ENCODE peak calls at places on chromosomes 2 and 18, in five cellular contexts. R, E, O, V and W are unnamed samples.

GRCh38 chr2:75518638-75519465 is 41.9 kb downstream of the EVA1A start:
- DNase-seq in R (no peak), E (no peak), O (peak; percentile 85), V (peak; percentile 84), W (no peak)

GRCh38 chr2:190663348-190663747 is 14.5 kb downstream of the NAB1 start:
- DNase-seq in R (no peak), E (no peak), O (no peak), V (peak; percentile 47), W (no peak)

GRCh38 chr2:181399046-181399445 is 58.1 kb upstream of the ITGA4 start:
- DNase-seq in R (peak; percentile 44), E (no peak), O (no peak), V (no peak), W (no peak)

GRCh38 chr18:48022531-48023330 is 92.3 kb upstream of the SMAD2 start:
- DNase-seq in R (peak; percentile 67), E (no peak), O (no peak), V (peak; percentile 76), W (peak; percentile 69)

GRCh38 chr2:149017116-149017985 is 21.1 kb upstream of the LYPD6B start:
- DNase-seq in R (peak; percentile 40), E (peak; percentile 65), O (peak; percentile 68), V (peak; percentile 82), W (peak; percentile 66)

GRCh38 chr2:226030369-226031077 is 631.0 kb downstream of the NYAP2 start:
- DNase-seq in R (no peak), E (no peak), O (no peak), V (no peak), W (peak; percentile 60)

GRCh38 chr2:172307800-172308199 is 119.6 kb upstream of the ITGA6 start:
- DNase-seq in R (peak; percentile 27), E (peak; percentile 51), O (no peak), V (peak; percentile 13), W (no peak)

GRCh38 chr2:24009680-24010476 is at the start of gene MFSD2B:
- DNase-seq in R (no peak), E (no peak), O (no peak), V (peak; percentile 49), W (no peak)

GRCh38 chr2:204608261-204608660 is 63.0 kb downstream of the PARD3B start:
- DNase-seq in R (no peak), E (no peak), O (no peak), V (peak; percentile 69), W (no peak)

GRCh38 chr2:226426292-226426736 is 373.3 kb downstream of the IRS1 start:
- DNase-seq in R (peak; percentile 96), E (no peak), O (no peak), V (peak; percentile 90), W (no peak)

GRCh38 chr2:17800219-17800618 is 16.0 kb upstream of the MSGN1 start:
- DNase-seq in R (peak; percentile 52), E (peak; percentile 37), O (no peak), V (peak; percentile 22), W (no peak)

GRCh38 chr18:47883771-47884413 is 46.6 kb downstream of the SMAD2 start:
- DNase-seq in R (peak; percentile 91), E (peak; percentile 41), O (no peak), V (peak; percentile 77), W (no peak)

GRCh38 chr2:102131564-102131963 is 11.0 kb upstream of the IL1R1 start:
- DNase-seq in R (no peak), E (no peak), O (no peak), V (no peak), W (no peak)

GRCh38 chr18:32840962-32841361 is 68.1 kb upstream of the KLHL14 start:
- DNase-seq in R (no peak), E (no peak), O (no peak), V (no peak), W (no peak)

DNA sequence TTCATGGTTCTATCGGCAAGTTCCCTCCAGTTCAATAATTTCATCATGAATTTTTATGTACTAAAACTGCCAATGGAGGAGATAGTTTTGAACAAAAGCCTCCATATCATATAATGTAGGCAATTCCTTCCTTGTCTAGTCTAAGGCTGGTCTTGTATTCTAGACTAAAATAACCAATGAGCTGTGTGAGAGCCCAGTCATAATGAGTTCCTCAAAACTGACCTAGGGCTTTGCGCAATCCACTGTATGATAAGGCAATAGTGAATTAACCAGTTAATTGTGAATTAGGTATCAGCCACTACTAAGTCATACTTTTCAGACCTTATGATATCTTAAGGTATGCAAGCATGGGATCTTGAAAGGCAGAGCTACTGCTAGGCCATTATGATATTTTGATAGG is 7.6 kb upstream of the UXS1 start:
- DNase-seq in R (no peak), E (no peak), O (no peak), V (no peak), W (no peak)
- H3K27ac ChIP-seq in R (no peak overlapping the region), E (no peak overlapping the region), O (no peak overlapping the region), V (no peak overlapping the region), W (no peak overlapping the region)

DNA sequence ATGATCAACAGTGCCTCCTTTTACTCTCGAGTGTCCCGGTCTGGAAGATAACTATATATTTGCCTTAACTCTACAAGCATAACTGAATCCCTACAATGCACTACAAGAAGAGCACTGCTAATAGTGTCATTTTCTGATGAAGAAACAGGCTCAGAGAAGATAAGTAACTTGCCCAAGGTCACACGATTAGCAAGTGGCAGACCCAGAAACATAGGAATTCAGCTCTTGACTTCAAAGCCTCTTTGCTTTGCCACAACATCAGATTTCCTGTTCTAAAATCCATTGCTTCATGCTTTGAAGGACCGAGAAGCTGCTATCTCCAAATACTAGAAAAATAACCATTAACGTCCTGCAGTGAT is 65.6 kb downstream of the HS1BP3 start:
- DNase-seq in R (no peak), E (no peak), O (no peak), V (no peak), W (no peak)
- H3K27ac ChIP-seq in R (no peak overlapping the region), E (peak overlapping the region; percentile 23), O (no peak overlapping the region), V (no peak overlapping the region), W (no peak overlapping the region)

DNA sequence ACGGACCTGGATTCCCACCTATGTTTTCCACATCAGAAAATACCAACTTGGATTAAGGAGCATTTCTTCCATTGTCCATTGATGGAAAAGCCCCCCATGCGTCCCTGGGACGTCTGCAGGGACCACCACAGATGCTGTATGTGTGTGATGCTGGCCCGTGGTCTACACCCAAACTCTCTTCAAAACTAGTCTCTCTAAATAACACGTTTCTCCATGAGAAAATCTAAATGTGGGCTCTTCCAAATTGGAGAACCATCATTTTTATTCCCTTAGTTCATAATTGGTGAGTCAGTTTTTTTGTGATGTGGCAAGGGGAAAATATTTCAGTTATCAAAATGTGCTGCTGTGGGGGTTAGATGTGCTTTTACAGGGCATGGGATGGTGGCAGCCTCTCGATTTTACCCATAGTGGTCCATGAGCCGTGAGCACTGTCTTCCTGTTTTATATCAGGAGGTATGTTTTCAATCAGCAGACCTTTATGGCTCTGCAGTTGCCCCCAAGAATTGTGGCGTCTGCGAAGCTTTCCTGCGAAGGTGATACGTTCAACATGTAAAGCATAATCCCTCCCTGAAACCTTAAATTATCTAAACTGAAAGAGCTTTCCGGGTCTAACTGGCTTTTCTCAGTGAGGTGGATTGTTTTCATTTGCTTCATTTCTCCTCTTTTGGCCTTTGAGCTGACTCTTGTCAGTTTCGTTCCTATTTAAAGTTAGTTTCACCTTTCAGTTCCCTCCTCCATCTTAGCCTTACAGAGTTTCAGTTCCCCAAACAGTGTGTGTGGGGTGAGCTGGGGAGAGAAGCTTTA is 78.3 kb downstream of the SETBP1 start:
- DNase-seq in R (no peak), E (no peak), O (no peak), V (no peak), W (no peak)
- H3K27ac ChIP-seq in R (no peak overlapping the region), E (no peak overlapping the region), O (no peak overlapping the region), V (no peak overlapping the region), W (no peak overlapping the region)

GRCh38 chr2:72935611-72935957 is 18.3 kb downstream of the EMX1 start:
- DNase-seq in R (no peak), E (no peak), O (peak; percentile 26), V (no peak), W (no peak)
- H3K27ac ChIP-seq in R (no peak overlapping the region), E (no peak overlapping the region), O (no peak overlapping the region), V (no peak overlapping the region), W (no peak overlapping the region)

DNA sequence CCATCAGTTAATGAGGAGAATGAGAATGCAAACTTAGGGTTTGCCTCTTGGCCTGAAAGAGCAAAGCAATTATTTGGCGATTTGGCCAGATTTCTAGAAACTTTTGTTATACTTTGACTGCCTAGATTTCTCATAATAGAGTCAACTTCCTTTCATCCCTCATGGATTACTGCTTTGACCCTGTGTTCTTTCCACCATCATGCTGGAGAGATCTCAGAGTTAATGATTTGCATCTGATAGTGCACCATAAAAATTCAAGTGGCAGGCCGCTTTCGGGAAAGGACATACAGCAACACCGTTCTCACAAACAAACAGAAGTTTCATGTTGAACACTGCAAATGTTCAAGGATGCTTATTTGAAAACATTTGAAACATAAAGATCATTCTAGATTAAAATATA is 143.7 kb upstream of the ZFP36L2 start:
- DNase-seq in R (no peak), E (no peak), O (no peak), V (no peak), W (no peak)
- H3K27ac ChIP-seq in R (no peak overlapping the region), E (peak overlapping the region; percentile 42), O (peak overlapping the region; percentile 77), V (no peak overlapping the region), W (no peak overlapping the region)

GRCh38 chr2:187500585-187501359 is 52.7 kb upstream of the CALCRL start:
- DNase-seq in R (no peak), E (no peak), O (no peak), V (peak; percentile 80), W (no peak)

GRCh38 chr2:187499941-187500532 is 52.0 kb upstream of the CALCRL start:
- DNase-seq in R (peak; percentile 28), E (no peak), O (no peak), V (peak; percentile 80), W (peak; percentile 55)

GRCh38 chr2:187497858-187498463 is 49.9 kb upstream of the CALCRL start:
- DNase-seq in R (no peak), E (no peak), O (no peak), V (peak; percentile 42), W (no peak)

GRCh38 chr2:187493877-187494568 is 46.0 kb upstream of the CALCRL start:
- DNase-seq in R (no peak), E (no peak), O (no peak), V (no peak), W (no peak)

DNA sequence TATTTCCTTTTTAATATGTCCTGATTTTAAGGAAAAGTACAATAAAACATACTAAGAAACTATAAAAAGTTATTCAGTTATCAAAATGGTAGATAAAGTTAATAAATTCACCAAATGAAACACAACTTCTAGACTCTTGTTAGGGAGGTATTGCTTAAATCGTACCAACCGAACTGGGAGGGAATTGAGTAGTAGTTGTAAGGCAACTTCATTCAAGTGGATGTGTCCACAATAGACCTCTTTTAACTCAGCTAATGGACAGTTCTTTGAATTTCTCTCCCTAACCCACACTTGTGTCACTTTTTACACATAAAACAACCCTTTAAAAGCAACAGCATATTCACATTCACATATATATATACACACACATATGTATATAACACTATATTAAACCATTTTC is 49.1 kb upstream of the CALCRL start:
- DNase-seq in R (no peak), E (no peak), O (no peak), V (no peak), W (no peak)
- H3K27ac ChIP-seq in R (no peak overlapping the region), E (no peak overlapping the region), O (no peak overlapping the region), V (no peak overlapping the region), W (no peak overlapping the region)

DNA sequence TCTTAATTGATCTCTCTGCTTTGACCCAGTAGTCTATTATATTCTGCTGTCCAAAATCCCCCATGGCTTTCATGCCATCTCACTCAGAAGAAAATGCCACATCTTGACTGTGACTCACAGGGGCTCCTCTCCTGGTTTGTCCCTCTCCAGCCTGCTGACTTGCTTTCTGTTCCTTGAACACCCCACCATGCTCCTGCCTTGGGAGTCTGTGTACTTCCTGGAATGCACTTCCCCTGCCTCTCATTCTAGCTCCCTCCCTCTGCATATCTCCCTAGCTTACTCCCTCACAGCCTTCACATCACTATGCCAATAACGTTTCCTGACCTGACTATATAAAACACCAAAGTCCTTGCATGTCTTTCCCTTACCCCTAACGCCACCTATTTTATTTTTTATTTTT is 167.2 kb downstream of the TRIB2 start:
- DNase-seq in R (no peak), E (no peak), O (no peak), V (peak; percentile 49), W (no peak)
- H3K27ac ChIP-seq in R (no peak overlapping the region), E (peak overlapping the region; percentile 56), O (peak overlapping the region; percentile 25), V (no peak overlapping the region), W (no peak overlapping the region)